ENCODE peak calls at places on chromosome 21, in four cellular contexts. F is CD8-positive, alpha-beta T cell; O is fibroblast of lung; S is HCT116. D is an unnamed sample.

GRCh38 chr21:44423312-44423821 is 31.9 kb upstream of the LRRC3 start:
- DNase-seq in F (no peak), O (no peak), S (no peak), D (no peak)

GRCh38 chr21:44083631-44084291 is 23.4 kb upstream of the PWP2 start:
- DNase-seq in F (peak; percentile 76), O (no peak), S (no peak), D (no peak)

GRCh38 chr21:44414291-44415072 is 40.8 kb upstream of the LRRC3 start:
- DNase-seq in F (no peak), O (no peak), S (no peak), D (no peak)

GRCh38 chr21:45590246-45590725 is 48.0 kb upstream of the SLC19A1 start:
- DNase-seq in F (peak; percentile 82), O (peak; percentile 34), S (no peak), D (no peak)

GRCh38 chr21:31526040-31526439 is 133.5 kb upstream of the SOD1 start:
- DNase-seq in F (no peak), O (no peak), S (no peak), D (no peak)

GRCh38 chr21:46081022-46081861 is 16.7 kb upstream of the COL6A2 start:
- DNase-seq in F (peak; percentile 42), O (no peak), S (no peak), D (no peak)

GRCh38 chr21:17802568-17802967 is 16.6 kb downstream of the C21orf91 start:
- DNase-seq in F (no peak), O (peak; percentile 74), S (no peak), D (no peak)

GRCh38 chr21:36861924-36862323 is 104.5 kb downstream of the HLCS start:
- DNase-seq in F (no peak), O (peak; percentile 35), S (no peak), D (no peak)

GRCh38 chr21:23475518-23476189 is 2131.6 kb downstream of the MRPL39 start:
- DNase-seq in F (no peak), O (no peak), S (no peak), D (no peak)

GRCh38 chr21:35616090-35616489 is 444.2 kb downstream of the SETD4 start:
- DNase-seq in F (no peak), O (peak; percentile 52), S (peak; percentile 3), D (no peak)

GRCh38 chr21:32884062-32884461 is 112.5 kb upstream of the PAXBP1 start:
- DNase-seq in F (no peak), O (no peak), S (peak; percentile 0), D (no peak)

GRCh38 chr21:46099476-46099875 is 1.6 kb downstream of the COL6A2 start:
- DNase-seq in F (peak; percentile 47), O (no peak), S (no peak), D (no peak)

GRCh38 chr21:45313015-45313414 is 25.3 kb upstream of the POFUT2 start:
- DNase-seq in F (no peak), O (no peak), S (no peak), D (no peak)

GRCh38 chr21:44657635-44658183 is at the start of gene KRTAP12-3:
- DNase-seq in F (peak; percentile 81), O (no peak), S (no peak), D (no peak)

GRCh38 chr21:45013271-45013841 is 61.0 kb upstream of the ADARB1 start:
- DNase-seq in F (no peak), O (no peak), S (no peak), D (no peak)

DNA sequence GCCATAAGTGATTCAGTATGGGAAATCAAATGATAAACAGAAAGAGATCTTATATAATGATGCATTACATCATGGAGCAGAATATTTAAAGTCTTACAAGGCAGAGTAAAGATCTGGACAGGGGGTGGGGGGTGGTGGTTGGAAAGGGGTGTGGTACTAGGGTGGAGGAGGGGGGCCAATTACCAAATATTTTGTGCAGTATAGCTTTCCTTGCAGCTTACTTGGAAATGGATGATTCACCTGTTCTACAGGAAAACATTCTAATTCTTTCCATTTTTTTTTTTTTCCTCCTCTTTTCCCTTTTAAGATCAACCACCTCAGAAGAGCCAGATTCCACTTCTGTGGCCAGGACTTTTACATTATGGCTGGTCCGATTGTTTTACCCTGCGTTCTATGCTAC is 859.3 kb downstream of the USP25 start:
- DNase-seq in F (no peak), O (peak; percentile 29), S (no peak), D (no peak)
- H3K27ac ChIP-seq in F (no peak overlapping the region), O (no peak overlapping the region), S (no peak overlapping the region), D (no peak overlapping the region)

GRCh38 chr21:42009018-42009830 is 936 bp downstream of the ZBTB21 start:
- DNase-seq in F (peak; percentile 77), O (peak; percentile 65), S (no peak), D (no peak)
- H3K4me3 ChIP-seq in F (peak overlapping the region; percentile 64), O (peak overlapping the region; percentile 78), S (peak overlapping the region; percentile 76), D (peak overlapping the region; percentile 69)

GRCh38 chr21:15204140-15204774 is 139.5 kb upstream of the NRIP1 start:
- DNase-seq in F (no peak), O (no peak), S (no peak), D (no peak)
- H3K27ac ChIP-seq in F (no peak overlapping the region), O (no peak overlapping the region), S (no peak overlapping the region), D (no peak overlapping the region)

GRCh38 chr21:34615487-34615814 is 538 bp upstream of the RCAN1 start:
- DNase-seq in F (no peak), O (no peak), S (no peak), D (no peak)
- H3K4me3 ChIP-seq in F (peak overlapping the region; percentile 63), O (peak overlapping the region; percentile 77), S (peak overlapping the region; percentile 73), D (peak overlapping the region; percentile 53)

DNA sequence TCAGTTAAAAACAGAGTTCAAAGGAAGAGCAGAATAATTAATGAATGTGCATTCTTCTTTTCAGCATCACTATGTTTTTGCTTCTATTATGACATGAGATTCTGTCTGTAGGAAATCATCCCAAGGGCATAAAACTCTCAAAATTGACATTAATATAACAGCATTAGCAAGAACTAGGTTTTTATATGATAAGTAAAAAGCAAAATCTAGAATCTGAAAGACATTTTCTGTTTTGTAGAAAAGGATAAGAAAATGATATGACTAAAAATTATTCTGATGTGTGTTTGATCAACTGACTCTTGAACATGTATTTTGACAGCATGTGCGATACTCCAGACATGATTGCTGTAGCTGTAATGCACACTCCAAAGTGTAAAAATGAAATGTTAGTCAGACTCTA is 197.2 kb downstream of the NCAM2 start:
- DNase-seq in F (no peak), O (no peak), S (no peak), D (no peak)
- H3K27ac ChIP-seq in F (no peak overlapping the region), O (no peak overlapping the region), S (no peak overlapping the region), D (no peak overlapping the region)

GRCh38 chr21:34075760-34076159 is 2.4 kb downstream of the MRPS6 start:
- DNase-seq in F (no peak), O (no peak), S (no peak), D (no peak)

GRCh38 chr21:34075099-34075425 is 1.7 kb downstream of the MRPS6 start:
- DNase-seq in F (no peak), O (no peak), S (no peak), D (no peak)

GRCh38 chr21:34078915-34079314 is 5.5 kb downstream of the MRPS6 start:
- DNase-seq in F (no peak), O (no peak), S (no peak), D (no peak)

GRCh38 chr21:34077888-34078287 is 4.5 kb downstream of the MRPS6 start:
- DNase-seq in F (no peak), O (no peak), S (no peak), D (no peak)

DNA sequence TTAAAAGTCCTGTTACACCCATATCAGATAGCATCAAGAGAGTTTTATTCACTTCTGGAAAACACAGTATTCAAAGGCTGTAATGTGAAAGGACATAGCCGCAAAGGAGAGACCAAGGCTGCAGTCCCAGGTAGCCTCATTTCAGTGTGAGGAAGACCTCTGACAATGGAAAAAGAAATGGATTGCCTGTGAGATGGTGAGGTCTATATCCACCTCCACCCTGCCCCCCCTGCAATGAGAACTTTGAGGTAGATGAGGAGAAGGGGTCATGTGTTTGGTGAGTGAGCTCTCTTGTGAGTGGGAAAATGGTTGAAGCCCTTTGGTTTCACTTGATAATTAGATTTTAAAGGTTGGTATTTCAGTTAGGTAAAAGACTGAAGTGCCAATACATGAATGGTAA is 3.5 kb downstream of the MRPS6 start:
- DNase-seq in F (no peak), O (no peak), S (no peak), D (no peak)
- H3K4me3 ChIP-seq in F (no peak overlapping the region), O (no peak overlapping the region), S (no peak overlapping the region), D (peak overlapping the region; percentile 82)

GRCh38 chr21:39316062-39316461 is 2.6 kb upstream of the BRWD1 start:
- DNase-seq in F (no peak), O (no peak), S (no peak), D (no peak)
- H3K27ac ChIP-seq in F (no peak overlapping the region), O (no peak overlapping the region), S (no peak overlapping the region), D (no peak overlapping the region)

D was measured in Panc1.